ENCODE peak calls at places on chromosomes 1 and 21, in six cellular contexts. A is prostate gland, E is Peyer's patch, J is PC-3, V is Panc1, Y is pancreas. C is an unnamed sample. For H3K4me1, the result is how much of the 10 kb centered on the place peaks cover.

GRCh38 chr1:205775015-205775716 is at the start of gene RAB29:
- DNase-seq in A (peak), E (peak), J (peak), V (peak), Y (peak), C (peak)

GRCh38 chr1:223216482-223217205 is 73.6 kb upstream of the TLR5 start:
- DNase-seq in A (no peak), E (no peak), J (no peak), V (no peak), Y (no peak), C (no peak)

GRCh38 chr21:41411449-41412089 is 14.5 kb upstream of the MX1 start:
- DNase-seq in A (no peak), E (no peak), J (peak), V (no peak), Y (peak), C (no peak)

GRCh38 chr1:17059391-17060128 is 5.7 kb upstream of the SDHB start:
- DNase-seq in A (peak), E (peak), J (peak), V (peak), Y (peak), C (no peak)

GRCh38 chr1:173823776-173824314 is 628 bp upstream of the DARS2 start:
- DNase-seq in A (no peak), E (no peak), J (no peak), V (no peak), Y (no peak), C (no peak)

GRCh38 chr1:65528104-65528503 is 107.6 kb downstream of the LEPR start:
- DNase-seq in A (no peak), E (no peak), J (no peak), V (no peak), Y (no peak), C (no peak)

GRCh38 chr1:159946242-159947187 is 1.1 kb upstream of the IGSF9 start:
- DNase-seq in A (no peak), E (no peak), J (no peak), V (no peak), Y (no peak), C (no peak)

GRCh38 chr1:65429806-65430205 is 9.3 kb downstream of the LEPR start:
- DNase-seq in A (no peak), E (no peak), J (peak), V (no peak), Y (no peak), C (no peak)

GRCh38 chr1:153357076-153357852 is 390 bp upstream of the S100A9 start:
- DNase-seq in A (peak), E (peak), J (peak), V (no peak), Y (no peak), C (peak)

GRCh38 chr1:180269848-180270766 is 40.0 kb downstream of the LHX4 start:
- DNase-seq in A (no peak), E (no peak), J (peak), V (no peak), Y (peak), C (no peak)

GRCh38 chr1:12572506-12572905 is 45.5 kb downstream of the DHRS3 start:
- DNase-seq in A (no peak), E (no peak), J (no peak), V (no peak), Y (no peak), C (no peak)

GRCh38 chr1:54337928-54338327 is 68.3 kb downstream of the SSBP3 start:
- DNase-seq in A (no peak), E (no peak), J (no peak), V (no peak), Y (no peak), C (no peak)

GRCh38 chr1:45326627-45327591 is at the start of gene HPDL:
- DNase-seq in A (peak), E (peak), J (no peak), V (no peak), Y (peak), C (peak)

GRCh38 chr1:8189931-8190483 is 127.9 kb upstream of the SLC45A1 start:
- DNase-seq in A (no peak), E (no peak), J (peak), V (peak), Y (peak), C (no peak)

GRCh38 chr1:180921891-180922636 is 9.4 kb downstream of the KIAA1614 start:
- DNase-seq in A (no peak), E (no peak), J (no peak), V (no peak), Y (no peak), C (no peak)

GRCh38 chr1:206728588-206728987 is 42.0 kb upstream of the IL19 start:
- DNase-seq in A (no peak), E (no peak), J (no peak), V (no peak), Y (no peak), C (peak)

GRCh38 chr1:205350626-205351235 is 6.0 kb downstream of the KLHDC8A start:
- DNase-seq in A (no peak), E (no peak), J (no peak), V (no peak), Y (no peak), C (no peak)

GRCh38 chr1:17538428-17539130 is 919 bp upstream of the ARHGEF10L start:
- DNase-seq in A (no peak), E (no peak), J (no peak), V (no peak), Y (no peak), C (peak)

GRCh38 chr1:155193275-155193990 is 14.3 kb downstream of the THBS3 start:
- DNase-seq in A (peak), E (peak), J (peak), V (peak), Y (peak), C (peak)

GRCh38 chr1:33137800-33138199 is 44.0 kb downstream of the TRIM62 start:
- DNase-seq in A (no peak), E (peak), J (no peak), V (no peak), Y (no peak), C (no peak)

GRCh38 chr1:175000697-175001187 is 995 bp downstream of the CACYBP start:
- DNase-seq in A (no peak), E (no peak), J (no peak), V (no peak), Y (no peak), C (no peak)

GRCh38 chr1:241839369-241839990 is 8.5 kb upstream of the EXO1 start:
- DNase-seq in A (no peak), E (no peak), J (no peak), V (no peak), Y (no peak), C (no peak)

GRCh38 chr1:119132179-119132578 is 8.3 kb downstream of the WARS2 start:
- DNase-seq in A (no peak), E (no peak), J (peak), V (no peak), Y (no peak), C (no peak)

DNA sequence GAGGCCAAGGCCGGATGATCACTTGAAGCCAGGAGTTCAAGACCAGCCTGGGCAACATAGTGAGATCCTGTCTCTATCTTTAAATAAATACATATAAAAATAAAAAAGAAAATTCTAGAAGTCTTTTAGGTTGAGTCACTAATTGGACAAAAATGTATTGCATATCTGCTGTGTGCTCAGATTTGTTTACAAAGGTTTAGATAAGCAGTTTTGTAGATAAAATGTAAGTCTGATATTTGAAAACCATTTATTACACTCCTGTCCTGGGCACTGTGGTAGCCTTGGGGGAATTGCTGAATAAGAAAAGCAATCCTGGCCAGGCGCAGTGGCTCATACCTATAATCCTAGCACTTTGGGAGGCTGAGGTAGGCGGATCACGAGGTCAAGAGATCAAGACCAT is 11.6 kb downstream of the GMEB1 start:
- DNase-seq in A (no peak), E (no peak), J (no peak), V (no peak), Y (no peak), C (no peak)
- H3K27ac ChIP-seq in A (no peak), E (no peak), J (no peak), V (no peak), Y (no peak), C (no peak)

DNA sequence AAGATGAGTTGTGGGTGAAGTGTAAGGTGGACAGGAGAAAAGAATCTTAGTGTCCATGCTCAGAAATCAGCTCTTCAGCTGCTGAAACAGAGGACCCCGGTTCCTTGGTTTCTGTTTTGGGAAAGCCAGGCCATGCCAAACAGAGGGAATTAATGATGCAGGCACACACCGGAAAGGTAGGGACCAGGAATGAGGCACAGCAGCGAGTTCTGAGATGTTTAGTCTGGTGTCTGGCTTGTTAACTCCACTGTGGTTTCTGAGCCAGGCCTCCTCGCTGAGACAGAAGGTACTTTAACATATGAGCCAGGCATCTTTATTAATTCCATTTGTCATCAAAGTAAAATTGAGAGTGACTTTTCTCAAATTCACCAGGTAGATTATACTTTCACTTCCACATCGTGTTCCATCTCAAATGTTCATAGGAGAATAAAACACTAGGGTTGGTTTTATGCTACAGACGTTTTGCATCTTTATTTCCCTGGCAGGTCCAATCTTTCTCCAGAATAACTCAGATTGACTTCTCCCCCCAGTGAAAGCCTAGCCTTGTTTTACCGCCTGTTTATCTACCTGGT is 23.5 kb downstream of the LRRC8D start:
- DNase-seq in A (no peak), E (no peak), J (peak), V (no peak), Y (no peak), C (no peak)
- H3K4me1 ChIP-seq in A (under half), E (under half), J (under half), V (under half), Y (under half), C (under half)

DNA sequence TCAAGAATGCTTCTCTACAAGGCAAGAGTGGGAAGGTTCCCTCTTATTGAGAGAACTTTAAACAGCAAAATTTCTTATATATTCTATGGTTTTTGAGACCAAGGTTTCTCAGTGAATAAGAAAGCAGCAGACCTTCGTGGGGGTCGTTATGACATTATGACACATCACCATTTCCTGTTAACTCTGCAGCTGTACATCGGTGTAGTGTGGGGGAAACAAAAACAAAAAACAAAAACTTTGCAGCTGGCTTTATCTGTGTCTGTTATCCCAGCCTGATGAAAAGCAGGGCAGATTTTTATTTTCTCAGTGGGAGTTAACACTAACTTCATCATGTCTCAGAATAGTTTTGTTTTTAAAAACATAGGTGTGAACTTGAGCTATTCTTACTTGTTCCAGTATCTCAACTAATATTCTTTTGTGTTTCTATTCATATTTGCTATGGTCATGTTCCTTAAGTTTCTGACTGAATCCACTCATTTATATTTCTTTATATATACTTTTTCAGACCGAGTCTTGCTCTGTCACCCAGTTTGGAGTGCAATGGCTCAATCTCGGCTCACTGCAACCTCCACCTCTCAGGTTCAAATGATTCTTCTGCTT is 2.1 kb downstream of the SDE2 start:
- DNase-seq in A (no peak), E (no peak), J (no peak), V (no peak), Y (no peak), C (no peak)
- H3K4me3 ChIP-seq in A (no peak), E (no peak), J (peak), V (peak), Y (no peak), C (no peak)

GRCh38 chr21:45589686-45590245 is 47.5 kb upstream of the SLC19A1 start:
- DNase-seq in A (no peak), E (no peak), J (no peak), V (no peak), Y (no peak), C (no peak)
- H3K27ac ChIP-seq in A (no peak), E (no peak), J (no peak), V (no peak), Y (no peak), C (no peak)

GRCh38 chr1:109806733-109807397 is 43.1 kb upstream of the EPS8L3 start:
- DNase-seq in A (no peak), E (no peak), J (no peak), V (no peak), Y (no peak), C (no peak)

GRCh38 chr1:109805486-109806180 is 41.9 kb upstream of the EPS8L3 start:
- DNase-seq in A (no peak), E (no peak), J (no peak), V (no peak), Y (no peak), C (no peak)

GRCh38 chr1:109807822-109808680 is 44.3 kb upstream of the EPS8L3 start:
- DNase-seq in A (no peak), E (no peak), J (peak), V (no peak), Y (no peak), C (no peak)

GRCh38 chr1:109808703-109809102 is 45.0 kb upstream of the EPS8L3 start:
- DNase-seq in A (no peak), E (no peak), J (no peak), V (no peak), Y (no peak), C (no peak)

GRCh38 chr1:109807398-109807795 is 43.7 kb upstream of the EPS8L3 start:
- DNase-seq in A (no peak), E (no peak), J (no peak), V (no peak), Y (no peak), C (peak)
- H3K4me1 ChIP-seq in A (under half), E (under half), J (under half), V (under half), Y (under half), C (under half)

GRCh38 chr1:39951951-39952350 is 3.0 kb upstream of the MFSD2A start:
- DNase-seq in A (no peak), E (no peak), J (no peak), V (no peak), Y (no peak), C (no peak)

GRCh38 chr1:39955547-39956539 is 898 bp downstream of the MFSD2A start:
- DNase-seq in A (no peak), E (peak), J (peak), V (no peak), Y (peak), C (no peak)

GRCh38 chr1:39952359-39953110 is 2.4 kb upstream of the MFSD2A start:
- DNase-seq in A (no peak), E (no peak), J (no peak), V (no peak), Y (peak), C (no peak)

GRCh38 chr1:39954870-39955546 is at the start of gene MFSD2A:
- DNase-seq in A (peak), E (peak), J (peak), V (no peak), Y (peak), C (peak)

GRCh38 chr1:39954261-39954869 is 580 bp upstream of the MFSD2A start:
- DNase-seq in A (no peak), E (no peak), J (no peak), V (no peak), Y (peak), C (no peak)
- H3K4me3 ChIP-seq in A (no peak), E (peak), J (peak), V (peak), Y (no peak), C (peak)

GRCh38 chr1:58718435-58718834 is 18.6 kb upstream of the MYSM1 start:
- DNase-seq in A (no peak), E (no peak), J (no peak), V (no peak), Y (no peak), C (no peak)
- H3K27ac ChIP-seq in A (no peak), E (peak), J (no peak), V (no peak), Y (no peak), C (no peak)

GRCh38 chr1:211654838-211655787 is 20.3 kb downstream of the NEK2 start:
- DNase-seq in A (peak), E (peak), J (peak), V (no peak), Y (peak), C (peak)
- H3K4me1 ChIP-seq in A (under half), E (under half), J (under half), V (under half), Y (under half), C (under half)

C was measured in ascending aorta.